ENCODE peak calls at places on chromosomes 11 and 22, in five cellular contexts. Q is lower lobe of right lung; S is CD4-positive, alpha-beta T cell; L is aorta; Y is uterus. A is an unnamed sample.
A peak's percentile ranks its signal among the peaks of the same experiment; 100 is the strongest.

GRCh38 chr22:32480238-32480637 is 5.6 kb downstream of the FBXO7 start:
- DNase-seq in Q (no peak), S (no peak), L (no peak), Y (no peak), A (no peak)

GRCh38 chr11:68139395-68139794 is 18.2 kb upstream of the CHKA start:
- DNase-seq in Q (no peak), S (no peak), L (no peak), Y (no peak), A (no peak)

GRCh38 chr11:4115128-4115527 is 20.5 kb downstream of the RRM1 start:
- DNase-seq in Q (no peak), S (no peak), L (no peak), Y (no peak), A (no peak)

GRCh38 chr11:58562375-58562800 is 13.3 kb downstream of the LPXN start:
- DNase-seq in Q (no peak), S (no peak), L (no peak), Y (no peak), A (peak; percentile 13)

GRCh38 chr11:34318111-34319037 is 39.4 kb downstream of the ABTB2 start:
- DNase-seq in Q (no peak), S (no peak), L (no peak), Y (no peak), A (no peak)

GRCh38 chr22:39239561-39240423 is 5.0 kb downstream of the PDGFB start:
- DNase-seq in Q (peak; percentile 91), S (no peak), L (no peak), Y (no peak), A (no peak)

GRCh38 chr11:68354181-68354872 is 41.9 kb downstream of the LRP5 start:
- DNase-seq in Q (peak; percentile 91), S (no peak), L (peak; percentile 94), Y (peak; percentile 89), A (no peak)

GRCh38 chr11:110852925-110853324 is 140.7 kb upstream of the ARHGAP20 start:
- DNase-seq in Q (no peak), S (no peak), L (no peak), Y (no peak), A (no peak)

GRCh38 chr11:128334311-128335044 is 252.9 kb downstream of the ETS1 start:
- DNase-seq in Q (peak; percentile 52), S (no peak), L (no peak), Y (no peak), A (no peak)

GRCh38 chr11:96033054-96033453 is 109.1 kb upstream of the MTMR2 start:
- DNase-seq in Q (no peak), S (no peak), L (no peak), Y (no peak), A (no peak)

GRCh38 chr11:88683024-88683423 is 345.5 kb upstream of the CTSC start:
- DNase-seq in Q (no peak), S (no peak), L (no peak), Y (no peak), A (no peak)

GRCh38 chr11:95256204-95256819 is 25.3 kb upstream of the SESN3 start:
- DNase-seq in Q (no peak), S (no peak), L (no peak), Y (no peak), A (no peak)

GRCh38 chr11:106585061-106585460 is 433.2 kb downstream of the GUCY1A2 start:
- DNase-seq in Q (no peak), S (no peak), L (no peak), Y (no peak), A (no peak)

GRCh38 chr11:61021661-61022212 is 50.3 kb downstream of the CD6 start:
- DNase-seq in Q (peak; percentile 71), S (peak; percentile 84), L (no peak), Y (no peak), A (peak; percentile 88)

GRCh38 chr11:60305906-60306619 is 21.0 kb upstream of the MS4A6E start:
- DNase-seq in Q (no peak), S (no peak), L (no peak), Y (no peak), A (no peak)

GRCh38 chr11:68267881-68268240 is 3.9 kb downstream of the C11orf24 start:
- DNase-seq in Q (no peak), S (no peak), L (no peak), Y (no peak), A (no peak)

GRCh38 chr22:20043057-20043996 is 22.4 kb downstream of the TANGO2 start:
- DNase-seq in Q (no peak), S (no peak), L (no peak), Y (no peak), A (no peak)

GRCh38 chr11:83778598-83778997 is 492.4 kb upstream of the CCDC90B start:
- DNase-seq in Q (no peak), S (no peak), L (no peak), Y (no peak), A (no peak)

GRCh38 chr11:69703711-69704507 is at the start of gene FGF19:
- DNase-seq in Q (no peak), S (no peak), L (no peak), Y (no peak), A (no peak)

GRCh38 chr11:125262825-125263218 is 98.3 kb downstream of the PKNOX2 start:
- DNase-seq in Q (no peak), S (no peak), L (peak; percentile 56), Y (no peak), A (no peak)

GRCh38 chr11:1388763-1389102 is 1.0 kb upstream of the BRSK2 start:
- DNase-seq in Q (no peak), S (no peak), L (no peak), Y (no peak), A (no peak)

GRCh38 chr11:92762175-92762574 is 207.3 kb upstream of the MTNR1B start:
- DNase-seq in Q (no peak), S (no peak), L (no peak), Y (no peak), A (no peak)

GRCh38 chr22:35569916-35570315 is 29.3 kb downstream of the RASD2 start:
- DNase-seq in Q (no peak), S (no peak), L (no peak), Y (no peak), A (no peak)

GRCh38 chr11:16605440-16605970 is 132.9 kb upstream of the C11orf58 start:
- DNase-seq in Q (no peak), S (no peak), L (peak; percentile 48), Y (no peak), A (no peak)

GRCh38 chr22:40525250-40525884 is 111.2 kb downstream of the MRTFA start:
- DNase-seq in Q (peak; percentile 65), S (peak; percentile 72), L (peak; percentile 63), Y (no peak), A (peak; percentile 68)

GRCh38 chr11:60972182-60973030 is 926 bp downstream of the CD6 start:
- DNase-seq in Q (no peak), S (no peak), L (peak; percentile 40), Y (no peak), A (peak; percentile 38)

GRCh38 chr11:45399166-45399565 is 113.0 kb upstream of the SYT13 start:
- DNase-seq in Q (no peak), S (no peak), L (no peak), Y (no peak), A (no peak)

GRCh38 chr11:81237139-81237538 is 1496.5 kb downstream of the FAM181B start:
- DNase-seq in Q (no peak), S (no peak), L (no peak), Y (no peak), A (no peak)

GRCh38 chr11:64571410-64572091 is 19.5 kb upstream of the SLC22A12 start:
- DNase-seq in Q (peak; percentile 32), S (no peak), L (no peak), Y (no peak), A (no peak)

GRCh38 chr22:37018815-37019308 is 385 bp downstream of the TST start:
- DNase-seq in Q (peak; percentile 76), S (no peak), L (peak; percentile 77), Y (peak; percentile 78), A (no peak)

GRCh38 chr11:61851900-61852295 is 23.8 kb downstream of the FADS2 start:
- DNase-seq in Q (no peak), S (no peak), L (no peak), Y (no peak), A (no peak)

GRCh38 chr22:36964110-36964509 is 50.7 kb downstream of the CSF2RB start:
- DNase-seq in Q (no peak), S (no peak), L (no peak), Y (no peak), A (no peak)

DNA sequence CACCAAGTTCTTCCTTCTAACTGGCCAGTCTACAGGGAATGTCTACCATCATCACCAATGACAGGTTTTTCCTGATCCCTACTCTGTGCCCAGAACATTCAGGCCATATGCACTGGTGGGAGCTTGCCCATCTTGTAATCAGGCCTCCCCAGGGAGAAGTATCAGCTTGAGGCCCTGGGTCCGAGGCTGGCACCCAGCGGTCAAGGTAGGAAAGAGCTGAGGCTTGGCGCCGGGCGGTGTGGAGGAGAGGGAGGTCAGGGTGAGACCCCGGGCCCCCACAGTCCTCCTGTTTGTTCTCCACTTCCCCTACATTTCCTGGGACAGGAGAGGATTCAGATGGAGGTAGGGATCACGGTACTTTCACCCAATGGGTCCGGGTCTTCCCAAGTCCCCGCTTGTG is 15.5 kb downstream of the TSKU start:
- DNase-seq in Q (no peak), S (no peak), L (no peak), Y (no peak), A (no peak)
- H3K27me3 ChIP-seq in Q (no peaks in the 10 kb centered on the region), S (no peaks in the 10 kb centered on the region), L (no peaks in the 10 kb centered on the region), Y (no peaks in the 10 kb centered on the region), A (no peaks in the 10 kb centered on the region)

GRCh38 chr22:21929253-21929652 is 23.4 kb downstream of the PPM1F start:
- DNase-seq in Q (no peak), S (no peak), L (no peak), Y (no peak), A (no peak)

GRCh38 chr22:21928048-21928447 is 24.6 kb downstream of the PPM1F start:
- DNase-seq in Q (no peak), S (no peak), L (no peak), Y (no peak), A (no peak)

GRCh38 chr22:21926728-21927127 is 25.9 kb downstream of the PPM1F start:
- DNase-seq in Q (no peak), S (no peak), L (no peak), Y (no peak), A (no peak)

GRCh38 chr22:21931056-21931455 is 21.6 kb downstream of the PPM1F start:
- DNase-seq in Q (no peak), S (no peak), L (no peak), Y (no peak), A (no peak)

GRCh38 chr22:21927174-21927823 is 25.3 kb downstream of the PPM1F start:
- DNase-seq in Q (no peak), S (no peak), L (no peak), Y (no peak), A (no peak)
- H3K27ac ChIP-seq in Q (no peak overlapping the region), S (no peak overlapping the region), L (no peak overlapping the region), Y (no peak overlapping the region), A (no peak overlapping the region)

DNA sequence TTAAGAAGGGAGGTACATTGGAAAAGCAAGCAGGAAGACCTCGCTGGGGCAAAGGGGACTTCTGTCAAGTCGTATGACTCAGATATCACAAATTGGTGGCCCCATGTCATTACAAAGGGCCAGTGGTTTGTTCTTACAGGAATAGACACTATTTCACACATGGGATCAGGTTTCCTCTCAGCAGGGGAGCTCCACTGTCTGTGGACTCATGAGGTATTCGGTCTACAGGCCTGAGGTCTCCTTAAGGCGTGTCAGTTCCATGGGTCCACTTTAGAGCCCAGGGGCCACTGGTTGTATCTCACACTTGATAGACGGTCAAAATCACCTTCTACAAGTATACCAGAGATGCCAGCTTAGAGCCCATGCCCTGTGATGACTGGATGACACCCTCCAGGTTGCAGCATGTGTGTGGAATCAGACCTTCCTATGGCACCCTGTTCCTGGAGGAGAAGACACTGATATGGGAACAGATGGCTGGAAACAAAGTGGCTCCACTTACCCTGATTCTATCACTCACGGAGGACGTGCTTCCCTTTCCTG is 288.1 kb upstream of the B3GAT1 start:
- DNase-seq in Q (no peak), S (no peak), L (no peak), Y (no peak), A (no peak)
- H3K27me3 ChIP-seq in Q (peaks cover 19% of the 10 kb centered on the region), S (no peaks in the 10 kb centered on the region), L (no peaks in the 10 kb centered on the region), Y (no peaks in the 10 kb centered on the region), A (no peaks in the 10 kb centered on the region)

GRCh38 chr11:116540019-116540418 is 232.8 kb downstream of the BUD13 start:
- DNase-seq in Q (no peak), S (no peak), L (no peak), Y (no peak), A (no peak)
- H3K27ac ChIP-seq in Q (no peak overlapping the region), S (no peak overlapping the region), L (no peak overlapping the region), Y (no peak overlapping the region), A (no peak overlapping the region)